ENCODE peak calls at places on chromosomes 4 and X, in four cellular contexts. B is upper lobe of right lung, A is Calu3, K is sigmoid colon. U is an unnamed sample.

GRCh38 chrX:149374751-149375150 is 130.4 kb downstream of the IDS start:
- DNase-seq in B (no peak), A (no peak), K (no peak), U (no peak)

GRCh38 chrX:100928660-100929613 is at the start of gene XKRX:
- DNase-seq in A (peak; percentile 53), K (no peak), B (peak; percentile 86), U (peak; percentile 49)

GRCh38 chr4:184259081-184259480 is 41.4 kb upstream of the ENPP6 start:
- DNase-seq in K (no peak), B (no peak), A (no peak), U (no peak)

GRCh38 chr4:147361726-147362125 is 119.2 kb upstream of the EDNRA start:
- DNase-seq in A (peak; percentile 59), K (no peak), B (no peak), U (no peak)

GRCh38 chr4:185020293-185020808 is 2.1 kb downstream of the HELT start:
- DNase-seq in B (no peak), K (no peak), A (no peak), U (no peak)

GRCh38 chr4:99723555-99724450 is 66.2 kb upstream of the C4orf54 start:
- DNase-seq in K (peak; percentile 88), B (peak; percentile 65), A (peak; percentile 31), U (no peak)

GRCh38 chr4:112765317-112765989 is 128.5 kb downstream of the LARP7 start:
- DNase-seq in A (no peak), B (no peak), K (no peak), U (peak; percentile 59)

GRCh38 chrX:26050099-26050498 is 88.0 kb upstream of the MAGEB18 start:
- DNase-seq in A (no peak), K (no peak), B (no peak), U (no peak)

GRCh38 chrX:136896121-136896914 is 15.8 kb upstream of the RBMX start:
- DNase-seq in A (no peak), B (no peak), K (no peak), U (no peak)

GRCh38 chrX:45165726-45166125 is 35.0 kb downstream of the DIPK2B start:
- DNase-seq in B (no peak), K (no peak), A (no peak), U (no peak)

GRCh38 chrX:13223868-13224555 is 95.8 kb downstream of the ATXN3L start:
- DNase-seq in A (peak; percentile 50), B (no peak), K (no peak), U (no peak)

GRCh38 chr4:41365726-41366125 is 109.0 kb downstream of the UCHL1 start:
- DNase-seq in A (no peak), B (no peak), K (no peak), U (no peak)

GRCh38 chr4:2284934-2285664 is 23.2 kb upstream of the MXD4 start:
- DNase-seq in K (peak; percentile 50), A (no peak), B (peak; percentile 37), U (no peak)

GRCh38 chrX:102840871-102841705 is 96.0 kb upstream of the RAB40AL start:
- DNase-seq in K (no peak), A (no peak), B (no peak), U (no peak)
- TF ChIP-seq CTCF in K (no peak), A (no peak), B (no peak), U (no peak)

GRCh38 chr4:51997647-51998046 is 22.5 kb downstream of the LRRC66 start:
- DNase-seq in B (no peak), A (no peak), K (no peak), U (no peak)
- TF ChIP-seq CTCF in B (no peak), A (no peak), K (no peak), U (no peak)

DNA sequence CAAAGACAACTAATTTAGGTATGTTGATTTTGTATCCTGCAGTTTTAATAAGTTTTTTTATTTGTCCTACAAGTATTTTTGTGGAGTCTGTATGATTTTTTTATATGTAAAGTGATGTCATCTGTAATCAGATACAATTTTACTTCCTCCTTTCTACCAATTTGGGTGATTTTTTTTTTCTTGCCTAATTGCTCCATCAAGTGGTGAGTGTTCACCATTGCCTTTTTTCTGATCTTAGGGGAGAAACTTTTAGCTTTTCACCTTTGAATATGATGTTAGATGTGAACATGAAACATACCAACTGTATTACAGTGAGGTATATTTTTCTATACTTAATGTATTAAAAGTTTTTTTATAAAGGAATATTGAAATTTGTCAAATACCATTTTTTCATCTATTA is 362.3 kb downstream of the PABPC4L start:
- DNase-seq in A (no peak), K (no peak), B (no peak), U (no peak)
- TF ChIP-seq CTCF in A (no peak), K (no peak), B (no peak), U (no peak)

DNA sequence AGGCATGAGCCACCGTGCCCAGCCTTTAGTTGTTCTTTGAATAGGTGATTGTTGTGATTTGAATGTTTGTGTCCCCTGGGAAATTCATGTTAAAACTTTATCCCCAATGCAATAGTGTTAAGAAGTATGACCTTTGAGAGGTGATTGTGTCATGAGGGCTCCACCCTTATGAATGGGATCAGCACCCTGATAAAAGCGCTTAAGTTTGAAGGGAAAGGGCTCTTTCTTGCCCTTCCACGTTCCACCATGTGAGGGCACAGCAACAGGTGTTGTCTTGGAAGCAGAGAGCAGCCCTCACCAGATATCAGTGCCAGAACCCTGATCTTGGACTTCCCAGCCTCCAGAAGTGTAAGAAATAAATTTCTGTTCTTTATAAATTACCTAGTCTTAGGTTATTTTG is 33.7 kb upstream of the RP2 start:
- DNase-seq in A (peak; percentile 41), K (no peak), B (no peak), U (no peak)
- TF ChIP-seq CTCF in A (no peak), K (no peak), B (peak; percentile 13), U (no peak)

GRCh38 chr4:109864134-109864533 is 16.2 kb downstream of the LRIT3 start:
- DNase-seq in K (no peak), B (no peak), A (no peak), U (no peak)

GRCh38 chr4:109861941-109862340 is 14.0 kb downstream of the LRIT3 start:
- DNase-seq in B (no peak), K (no peak), A (no peak), U (no peak)

DNA sequence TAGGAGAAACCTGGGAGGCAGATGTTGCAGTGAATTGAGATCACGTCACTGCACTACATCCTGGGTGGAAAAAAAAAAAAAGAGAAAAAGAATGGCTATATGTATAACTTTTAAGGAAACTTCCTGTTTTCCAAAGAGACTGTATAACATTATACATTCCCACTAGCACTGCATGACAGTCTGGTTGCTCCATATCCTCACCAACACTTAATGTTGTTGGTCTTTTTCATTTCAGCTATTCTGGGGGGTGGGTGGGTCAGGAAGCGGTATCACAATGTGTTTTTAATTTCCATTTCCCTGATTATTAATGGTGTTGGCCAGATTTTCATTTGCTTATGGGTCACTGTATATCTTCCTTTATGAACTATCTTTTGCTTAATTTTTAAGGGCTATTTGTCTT is 13.4 kb downstream of the LRIT3 start:
- DNase-seq in K (no peak), A (no peak), B (no peak), U (no peak)
- TF ChIP-seq CTCF in K (no peak), A (no peak), B (no peak), U (no peak)

DNA sequence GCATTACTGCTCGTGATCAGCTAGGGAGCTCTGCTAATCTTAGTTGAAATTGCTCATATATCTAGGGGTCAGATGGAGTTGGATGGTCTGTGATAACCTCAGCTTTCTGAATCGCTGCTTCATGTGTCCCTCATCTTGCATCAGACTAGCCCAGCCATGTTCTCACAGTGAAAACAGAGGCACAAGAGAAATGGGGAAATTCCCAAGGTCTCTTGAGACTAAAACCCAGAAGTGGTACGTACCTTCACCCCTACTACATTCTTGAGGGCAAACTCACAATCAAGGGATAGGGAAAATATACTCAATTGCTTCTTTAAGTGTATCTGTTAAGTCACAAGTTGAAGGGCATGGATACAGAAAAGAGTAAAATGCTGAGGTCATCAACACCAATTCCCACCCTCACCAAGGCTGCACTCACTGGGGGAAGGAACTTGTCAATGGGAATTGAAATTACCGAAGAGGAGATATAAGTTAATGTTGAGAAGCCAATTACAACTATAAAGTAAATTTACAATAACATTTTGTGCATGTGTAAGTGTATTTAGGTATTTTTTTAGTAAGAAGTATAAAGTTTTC is 255.0 kb upstream of the KCNIP4 start:
- DNase-seq in K (no peak), A (no peak), B (no peak), U (no peak)
- TF ChIP-seq CTCF in K (no peak), A (no peak), B (no peak), U (no peak)